ENCODE peak calls at places on chromosomes 13 and 19, in ten cellular contexts. U is body of pancreas; X is neuronal stem cell; F is epithelial cell of esophagus; H is GM12865; O is esophagus squamous epithelium; L is PC-3; Z is GM23338; Q is CD8-positive, alpha-beta T cell; S is mucosa of descending colon. N is an unnamed sample.

GRCh38 chr19:33505168-33505567 is 16.4 kb downstream of the PEPD start:
- DNase-seq in U (no peak), X (no peak), F (no peak), H (no peak), O (no peak), L (no peak), Z (no peak), Q (no peak), S (no peak), N (no peak)

GRCh38 chr13:44243198-44243852 is 130.3 kb upstream of the SERP2 start:
- DNase-seq in U (peak; percentile 61), X (peak; percentile 15), F (peak; percentile 92), H (peak; percentile 84), O (no peak), L (peak; percentile 59), Z (peak; percentile 81), Q (no peak), S (no peak), N (no peak)

GRCh38 chr19:2290441-2291184 is 8.6 kb upstream of the PEAK3 start:
- DNase-seq in U (no peak), X (no peak), F (peak; percentile 29), H (peak; percentile 45), O (no peak), L (no peak), Z (peak; percentile 65), Q (no peak), S (no peak), N (no peak)

GRCh38 chr19:3346677-3347353 is 19.6 kb upstream of the NFIC start:
- DNase-seq in U (peak; percentile 98), X (no peak), F (no peak), H (no peak), O (no peak), L (no peak), Z (no peak), Q (no peak), S (peak; percentile 72), N (no peak)

GRCh38 chr19:18533058-18533457 is 10.3 kb downstream of the FKBP8 start:
- DNase-seq in U (no peak), X (no peak), F (no peak), H (no peak), O (no peak), L (no peak), Z (no peak), Q (no peak), S (no peak), N (no peak)

GRCh38 chr19:28519950-28520861 is 692.7 kb downstream of the UQCRFS1 start:
- DNase-seq in U (peak; percentile 64), X (no peak), F (no peak), H (no peak), O (no peak), L (peak; percentile 1), Z (no peak), Q (no peak), S (no peak), N (peak; percentile 13)

GRCh38 chr13:23175920-23176319 is 4.9 kb upstream of the SGCG start:
- DNase-seq in U (no peak), X (no peak), F (peak; percentile 10), H (no peak), O (no peak), L (peak; percentile 29), Z (peak; percentile 19), Q (no peak), S (no peak), N (no peak)

GRCh38 chr13:101845501-101846012 is 393.1 kb downstream of the ITGBL1 start:
- DNase-seq in U (no peak), X (no peak), F (no peak), H (no peak), O (no peak), L (peak; percentile 22), Z (no peak), Q (no peak), S (no peak), N (no peak)

GRCh38 chr19:17292301-17293074 is 10.7 kb downstream of the ABHD8 start:
- DNase-seq in U (peak; percentile 51), X (peak; percentile 79), F (peak; percentile 92), H (peak; percentile 90), O (no peak), L (peak; percentile 72), Z (peak; percentile 93), Q (peak; percentile 71), S (peak; percentile 90), N (peak; percentile 60)

GRCh38 chr13:99589575-99589974 is 88.3 kb downstream of the TM9SF2 start:
- DNase-seq in U (no peak), X (no peak), F (no peak), H (no peak), O (no peak), L (no peak), Z (no peak), Q (no peak), S (no peak), N (no peak)

GRCh38 chr13:27622102-27622820 is 569 bp downstream of the POLR1D start:
- DNase-seq in U (no peak), X (no peak), F (no peak), H (no peak), O (no peak), L (peak; percentile 5), Z (no peak), Q (no peak), S (no peak), N (no peak)

GRCh38 chr13:76854894-76855293 is 31.3 kb downstream of the KCTD12 start:
- DNase-seq in U (no peak), X (no peak), F (peak; percentile 53), H (no peak), O (no peak), L (peak; percentile 62), Z (no peak), Q (no peak), S (no peak), N (no peak)

GRCh38 chr19:38173324-38174041 is 50.5 kb downstream of the DPF1 start:
- DNase-seq in U (peak; percentile 70), X (no peak), F (peak; percentile 97), H (no peak), O (no peak), L (no peak), Z (no peak), Q (no peak), S (no peak), N (peak; percentile 36)

GRCh38 chr13:49022472-49023144 is 46.9 kb downstream of the FNDC3A start:
- DNase-seq in U (no peak), X (no peak), F (peak; percentile 30), H (no peak), O (no peak), L (peak; percentile 59), Z (no peak), Q (no peak), S (no peak), N (peak; percentile 15)

GRCh38 chr19:56080669-56081401 is 40.3 kb downstream of the ZNF787 start:
- DNase-seq in U (peak; percentile 84), X (peak; percentile 82), F (peak; percentile 67), H (peak; percentile 91), O (peak; percentile 14), L (peak; percentile 59), Z (peak; percentile 93), Q (peak; percentile 47), S (peak; percentile 82), N (peak; percentile 25)

DNA sequence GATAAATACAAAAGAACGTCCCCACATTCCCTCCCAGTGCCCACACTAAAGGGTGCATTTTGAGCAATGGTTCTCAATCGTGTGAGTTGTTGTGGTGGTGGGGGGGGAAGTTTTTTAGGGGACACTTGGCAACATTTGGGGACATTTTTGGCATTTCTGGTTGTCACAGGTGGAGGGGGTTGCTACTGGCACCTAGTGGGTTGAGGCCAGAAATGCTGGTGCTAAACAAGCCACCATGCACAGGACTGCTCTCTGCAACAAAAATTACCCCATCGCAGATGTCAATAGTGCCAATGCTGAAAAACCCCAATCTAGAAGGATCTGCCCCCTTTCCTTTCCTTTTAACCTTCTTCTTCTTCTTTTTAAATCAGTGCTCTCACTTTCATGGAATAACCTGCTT is 453.3 kb downstream of the TSHZ3 start:
- DNase-seq in U (no peak), X (no peak), F (no peak), H (no peak), O (no peak), L (no peak), Z (peak; percentile 30), Q (no peak), S (no peak), N (no peak)
- H3K4me3 ChIP-seq in U (no peak overlapping the region), X (no peak overlapping the region), F (no peak overlapping the region), H (no peak overlapping the region), O (no peak overlapping the region), L (no peak overlapping the region), Z (peak overlapping the region; percentile 37), Q (no peak overlapping the region), S (no peak overlapping the region), N (no peak overlapping the region)

DNA sequence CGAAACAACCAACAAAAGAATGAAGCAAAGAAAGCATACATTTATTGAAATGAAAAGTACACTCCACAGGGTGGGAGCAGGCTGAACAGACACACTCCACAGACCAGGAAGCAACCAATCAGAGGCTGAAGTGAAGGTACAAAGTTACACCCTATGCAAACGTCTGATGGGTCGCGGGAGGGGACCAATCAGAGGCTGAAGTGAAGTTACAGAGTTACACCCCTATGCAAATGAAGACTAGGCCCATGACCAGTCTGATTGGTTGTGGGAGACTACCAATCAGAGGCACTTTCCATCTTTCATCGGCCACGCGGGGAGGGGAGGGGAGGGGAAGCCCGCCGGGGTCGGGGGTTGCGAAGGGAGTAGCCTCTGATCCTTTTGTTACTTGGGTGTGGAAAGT is 12.4 kb upstream of the FBL start:
- DNase-seq in U (peak; percentile 53), X (no peak), F (no peak), H (no peak), O (no peak), L (no peak), Z (peak; percentile 85), Q (no peak), S (no peak), N (no peak)
- H3K4me3 ChIP-seq in U (no peak overlapping the region), X (no peak overlapping the region), F (no peak overlapping the region), H (no peak overlapping the region), O (no peak overlapping the region), L (no peak overlapping the region), Z (no peak overlapping the region), Q (no peak overlapping the region), S (no peak overlapping the region), N (no peak overlapping the region)

GRCh38 chr13:61508936-61509335 is 93.3 kb upstream of the PCDH20 start:
- DNase-seq in U (no peak), X (no peak), F (no peak), H (no peak), O (no peak), L (no peak), Z (no peak), Q (no peak), S (no peak), N (no peak)
- H3K4me3 ChIP-seq in U (no peak overlapping the region), X (no peak overlapping the region), F (no peak overlapping the region), H (no peak overlapping the region), O (no peak overlapping the region), L (no peak overlapping the region), Z (no peak overlapping the region), Q (no peak overlapping the region), S (no peak overlapping the region), N (no peak overlapping the region)

DNA sequence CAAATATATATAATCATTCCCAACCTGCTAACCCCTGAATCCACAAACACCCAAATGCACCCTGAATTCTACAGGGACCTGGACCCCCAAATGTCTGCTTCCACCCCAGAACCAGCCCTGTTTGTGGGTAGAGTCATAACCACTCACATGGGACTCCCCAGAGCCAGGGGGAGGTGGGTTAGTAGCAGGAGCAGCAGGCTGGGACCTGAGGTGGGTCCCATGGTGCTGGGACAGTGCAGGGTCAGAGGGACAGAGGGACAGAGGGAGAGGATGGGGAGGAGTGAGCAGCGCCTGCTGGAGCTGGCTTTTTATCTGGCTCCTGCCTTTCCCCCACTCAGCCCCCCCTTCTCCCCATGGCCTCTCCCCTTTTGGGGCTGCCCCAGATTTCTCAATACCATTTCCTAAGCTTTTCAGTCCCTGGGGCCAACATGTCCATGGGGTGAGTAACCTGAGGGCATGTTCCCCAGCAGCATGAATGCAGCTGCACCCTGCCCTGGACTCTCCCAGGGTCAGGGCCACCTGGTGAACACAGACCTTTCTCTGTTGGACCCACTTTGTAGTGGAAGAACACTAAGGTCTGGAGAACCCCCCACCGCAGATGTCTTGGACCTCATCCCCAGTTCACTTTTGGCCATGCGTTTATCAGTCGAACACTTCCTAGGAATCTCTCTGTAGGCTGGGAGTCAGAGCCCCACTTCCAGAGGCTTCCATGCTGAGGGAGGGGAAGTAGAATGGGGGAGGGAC is at the start of gene C3:
- DNase-seq in U (peak; percentile 69), X (no peak), F (peak; percentile 85), H (no peak), O (no peak), L (no peak), Z (no peak), Q (no peak), S (no peak), N (no peak)
- H3K4me3 ChIP-seq in U (peak within 1 kb of the TSS; percentile 39), X (no peak within 1 kb of the TSS), F (no peak within 1 kb of the TSS), H (peak within 1 kb of the TSS; percentile 29), O (no peak within 1 kb of the TSS), L (no peak within 1 kb of the TSS), Z (no peak within 1 kb of the TSS), Q (no peak within 1 kb of the TSS), S (no peak within 1 kb of the TSS), N (no peak within 1 kb of the TSS)

N was measured in skeletal muscle cell.